ENCODE peak calls at places on chromosomes 7 and 10, in eight cellular contexts. A is suprapubic skin, E is right atrium auricular region, P is GM13976, F is HL-60, K is AG04449, T is psoas muscle, H is RWPE1. O is an unnamed sample.

GRCh38 chr10:52539463-52539862 is 225.4 kb downstream of the DKK1 start:
- DNase-seq in F (no peak), K (no peak), H (peak; percentile 57), A (no peak), E (no peak), P (no peak), T (no peak), O (peak; percentile 45)

GRCh38 chr10:124708246-124708779 is 35.9 kb downstream of the FAM53B start:
- DNase-seq in E (no peak), P (no peak), K (no peak), H (no peak), A (no peak), T (no peak), F (no peak), O (no peak)

GRCh38 chr10:130927157-130927556 is 384.4 kb downstream of the TCERG1L start:
- DNase-seq in F (no peak), E (no peak), T (no peak), P (no peak), A (no peak), H (no peak), K (no peak), O (no peak)

GRCh38 chr10:73785721-73786511 is 510 bp downstream of the ZSWIM8 start:
- DNase-seq in T (peak; percentile 42), F (peak; percentile 41), P (peak; percentile 63), A (no peak), E (no peak), K (no peak), H (no peak), O (peak; percentile 62)

GRCh38 chr10:90451283-90451682 is 406.6 kb downstream of the HTR7 start:
- DNase-seq in P (no peak), A (no peak), F (no peak), T (no peak), H (no peak), K (no peak), E (no peak), O (peak; percentile 65)

GRCh38 chr7:141695803-141696289 is 6.1 kb downstream of the DENND11 start:
- DNase-seq in T (no peak), A (no peak), P (no peak), K (no peak), H (no peak), F (no peak), E (no peak), O (no peak)

GRCh38 chr7:35565927-35566326 is 129.0 kb downstream of the HERPUD2 start:
- DNase-seq in E (no peak), T (no peak), A (no peak), H (no peak), K (no peak), P (no peak), F (no peak), O (peak; percentile 40)

GRCh38 chr10:89566095-89566950 is 30.9 kb upstream of the SLC16A12 start:
- DNase-seq in E (no peak), A (no peak), H (no peak), F (no peak), P (no peak), K (no peak), T (no peak), O (no peak)

GRCh38 chr10:3902809-3903410 is 117.9 kb upstream of the KLF6 start:
- DNase-seq in H (no peak), F (no peak), E (no peak), T (no peak), P (no peak), K (no peak), A (no peak), O (no peak)

GRCh38 chr10:43323245-43323644 is 48.2 kb upstream of the FXYD4 start:
- DNase-seq in F (no peak), K (no peak), A (no peak), H (no peak), E (no peak), P (no peak), T (no peak), O (no peak)

GRCh38 chr7:110307776-110308175 is 783.2 kb upstream of the LRRN3 start:
- DNase-seq in T (no peak), K (no peak), E (no peak), H (no peak), P (no peak), F (no peak), A (no peak), O (no peak)

GRCh38 chr7:35556532-35557471 is 138.1 kb downstream of the HERPUD2 start:
- DNase-seq in P (no peak), T (no peak), H (no peak), E (peak; percentile 49), K (no peak), F (peak; percentile 54), A (no peak), O (no peak)

GRCh38 chr7:121003986-121004685 is 15.6 kb downstream of the CPED1 start:
- DNase-seq in P (no peak), A (no peak), K (no peak), H (no peak), E (no peak), F (no peak), T (peak; percentile 71), O (no peak)

GRCh38 chr10:43417950-43418768 is 9.2 kb upstream of the HNRNPF start:
- DNase-seq in T (no peak), E (no peak), F (peak; percentile 99), K (no peak), P (peak; percentile 77), H (no peak), A (no peak), O (no peak)

GRCh38 chr7:121505021-121505420 is 108.9 kb upstream of the FAM3C start:
- DNase-seq in A (no peak), H (no peak), P (no peak), K (no peak), E (no peak), F (no peak), T (no peak), O (no peak)

GRCh38 chr7:116258734-116259133 is 48.4 kb downstream of the TES start:
- DNase-seq in E (no peak), T (no peak), F (peak; percentile 21), P (peak; percentile 30), A (no peak), H (peak; percentile 50), K (no peak), O (peak; percentile 50)

DNA sequence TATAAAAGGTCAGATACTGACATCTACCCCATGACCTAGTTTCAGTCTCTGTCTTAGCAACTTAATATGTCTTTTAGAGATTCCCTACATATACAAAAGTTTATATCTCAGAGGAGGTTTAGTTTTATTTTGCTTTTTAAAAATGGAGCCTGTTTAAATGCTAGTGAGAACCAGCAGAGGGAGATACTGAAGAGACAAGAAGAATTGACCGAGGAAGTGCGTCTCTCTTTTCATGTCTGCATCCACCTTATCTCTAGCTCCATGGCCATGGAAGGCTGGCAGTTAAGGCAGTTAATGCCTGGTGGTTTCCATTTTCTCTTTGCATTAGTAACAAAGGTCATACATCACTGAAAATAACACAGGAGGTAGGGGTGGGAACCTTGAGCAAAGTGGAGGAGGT is 10.7 kb downstream of the SUV39H2 start:
- DNase-seq in F (no peak), T (no peak), H (no peak), K (no peak), E (no peak), P (peak; percentile 35), A (no peak), O (no peak)
- TF ChIP-seq CTCF in F (no peak), T (no peak), H (no peak), K (no peak), E (no peak), P (no peak), A (no peak), O (no peak)

DNA sequence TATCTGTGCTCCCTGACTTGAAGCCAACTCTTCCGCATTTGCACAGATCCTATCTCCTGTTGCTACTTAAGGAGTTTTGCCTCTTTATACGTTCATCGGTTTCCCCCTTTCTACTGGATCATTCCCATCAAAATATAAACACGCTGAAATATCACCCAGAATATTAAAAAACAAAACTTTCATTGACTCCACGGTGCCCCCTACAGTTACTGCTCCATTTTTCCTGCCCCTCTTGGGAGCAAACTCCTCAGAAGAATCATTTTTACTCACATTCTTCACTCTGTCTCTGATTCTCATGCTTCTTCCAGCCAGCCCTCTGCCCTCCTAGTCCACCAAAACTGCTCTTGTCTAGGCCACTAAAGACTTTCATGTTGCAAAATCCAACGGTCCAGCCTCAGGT is 66.4 kb downstream of the MYOF start:
- DNase-seq in A (no peak), H (no peak), K (no peak), F (no peak), E (no peak), T (no peak), P (no peak), O (no peak)
- TF ChIP-seq CTCF in A (no peak), H (no peak), K (no peak), F (no peak), E (no peak), T (no peak), P (no peak), O (peak; percentile 14)

GRCh38 chr10:12670004-12670403 is 320.7 kb downstream of the CAMK1D start:
- DNase-seq in F (no peak), P (no peak), A (no peak), E (no peak), K (no peak), T (no peak), H (no peak), O (no peak)
- TF ChIP-seq CTCF in F (no peak), P (no peak), A (no peak), E (no peak), K (no peak), T (no peak), H (no peak), O (no peak)

DNA sequence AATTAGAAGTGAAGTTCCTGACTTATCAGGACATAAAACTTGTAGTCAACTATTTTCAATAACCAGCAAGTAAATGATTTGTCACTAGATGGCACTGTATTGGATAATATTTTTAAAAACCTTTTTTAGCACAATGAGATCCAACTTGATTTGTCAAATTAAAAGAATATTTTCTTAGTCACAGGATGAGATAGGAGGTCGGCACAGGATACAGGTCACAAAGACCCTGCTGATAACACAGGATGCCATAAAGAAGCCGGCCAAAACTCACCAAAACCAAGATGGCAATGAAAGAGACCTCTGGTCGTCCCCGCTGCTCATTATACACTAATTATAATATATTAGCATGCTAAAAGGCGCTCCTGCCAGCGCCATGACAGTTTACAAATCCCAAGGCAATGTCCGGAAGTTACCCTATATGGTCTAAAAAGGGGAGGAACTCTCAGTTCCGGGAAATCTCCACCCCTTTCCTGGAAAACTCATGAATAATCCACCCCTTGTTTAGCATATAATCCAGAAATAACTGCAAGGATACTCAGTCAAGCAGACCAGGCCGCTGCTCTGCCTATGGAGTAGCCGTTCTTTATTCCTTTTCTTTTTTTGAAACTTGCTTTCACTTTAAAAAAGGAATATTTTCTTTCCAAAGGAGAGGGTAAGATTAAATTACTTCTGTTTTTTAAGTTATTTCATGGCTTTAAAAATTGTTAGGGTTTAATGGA is 255.7 kb upstream of the MKLN1 start:
- DNase-seq in A (no peak), P (peak; percentile 33), K (no peak), T (peak; percentile 30), E (peak; percentile 75), H (no peak), F (peak; percentile 23), O (peak; percentile 72)
- TF ChIP-seq CTCF in A (peak; percentile 13), P (no peak), K (no peak), T (peak; percentile 33), E (peak; percentile 57), H (peak; percentile 68), F (peak; percentile 13), O (peak; percentile 49)